ENCODE peak calls at places on chromosome 2, in seven cellular contexts. K is HT1080; P is neural crest cell; N is GM04503; A is skeletal muscle cell; G is activated CD4-positive, CD25-positive, alpha-beta regulatory T cell treated with anti-CD3 and anti-CD28 coated beads, Interleukin-2, amount 50 U/mL, for 72 hours; S is stimulated activated naive B cell treated with anti-CD40 and anti-IgM and Interleukin-4, amounts not matched to agents 10 μg/mL and 1 μg/mL and 100 μg/mL, for 72 hours. X is an unnamed sample.

GRCh38 chr2:36287363-36288275 is 68.0 kb upstream of the CRIM1 start:
- DNase-seq in K (peak; percentile 21), P (no peak), N (no peak), A (peak; percentile 30), G (no peak), S (no peak), X (no peak)

GRCh38 chr2:3429068-3429610 is 49.6 kb downstream of the TRAPPC12 start:
- DNase-seq in K (no peak), P (no peak), N (no peak), A (no peak), G (no peak), S (no peak), X (no peak)

GRCh38 chr2:39996653-39997080 is 217.6 kb upstream of the THUMPD2 start:
- DNase-seq in K (peak; percentile 91), P (no peak), N (no peak), A (peak; percentile 87), G (no peak), S (no peak), X (no peak)

GRCh38 chr2:240572141-240573031 is 4.1 kb downstream of the RNPEPL1 start:
- DNase-seq in K (no peak), P (no peak), N (no peak), A (no peak), G (peak; percentile 28), S (no peak), X (no peak)

GRCh38 chr2:69965756-69966447 is 4.5 kb upstream of the ASPRV1 start:
- DNase-seq in K (no peak), P (no peak), N (no peak), A (no peak), G (no peak), S (no peak), X (no peak)

GRCh38 chr2:72915907-72916742 is 1.2 kb upstream of the EMX1 start:
- DNase-seq in K (no peak), P (peak; percentile 33), N (no peak), A (no peak), G (no peak), S (peak; percentile 64), X (no peak)

GRCh38 chr2:85435986-85436835 is 17.7 kb downstream of the SH2D6 start:
- DNase-seq in K (no peak), P (no peak), N (no peak), A (no peak), G (no peak), S (no peak), X (no peak)

GRCh38 chr2:38666578-38666926 is 638 bp downstream of the GALM start:
- DNase-seq in K (no peak), P (no peak), N (no peak), A (no peak), G (no peak), S (no peak), X (no peak)

GRCh38 chr2:42693688-42694479 is 70.1 kb downstream of the OXER1 start:
- DNase-seq in K (peak; percentile 7), P (no peak), N (no peak), A (no peak), G (no peak), S (no peak), X (no peak)

GRCh38 chr2:33021542-33022259 is 74.9 kb downstream of the LTBP1 start:
- DNase-seq in K (no peak), P (no peak), N (no peak), A (peak; percentile 37), G (no peak), S (no peak), X (no peak)

GRCh38 chr2:196987654-196988364 is 61.3 kb upstream of the PGAP1 start:
- DNase-seq in K (peak; percentile 97), P (no peak), N (peak; percentile 95), A (peak; percentile 94), G (no peak), S (peak; percentile 38), X (no peak)

GRCh38 chr2:239774933-239775622 is 250.1 kb downstream of the NDUFA10 start:
- DNase-seq in K (no peak), P (no peak), N (no peak), A (no peak), G (no peak), S (no peak), X (no peak)

GRCh38 chr2:2173633-2174032 is 157.4 kb downstream of the MYT1L start:
- DNase-seq in K (no peak), P (no peak), N (no peak), A (no peak), G (no peak), S (no peak), X (no peak)

GRCh38 chr2:140747097-140747496 is 1383.7 kb downstream of the LRP1B start:
- DNase-seq in K (no peak), P (no peak), N (no peak), A (no peak), G (no peak), S (no peak), X (no peak)

GRCh38 chr2:46984642-46985476 is 69.3 kb upstream of the MCFD2 start:
- DNase-seq in K (peak; percentile 99), P (no peak), N (peak; percentile 96), A (peak; percentile 72), G (peak; percentile 45), S (peak; percentile 37), X (peak; percentile 54)